ENCODE peak calls at places on chromosomes 4 and X, in four cellular contexts. A is activated naive CD4-positive, alpha-beta T cell treated with anti-CD3 and anti-CD28 coated beads, Interleukin-2, amount 50 U/mL, for 16 hours; G is activated CD4-positive, alpha-beta T cell treated with anti-CD3 and anti-CD28 coated beads, Interleukin-2, amount 50 U/mL, for 24 hours; T is fibroblast of lung. P is an unnamed sample.

GRCh38 chrX:12949205-12949926 is 25.5 kb upstream of the TMSB4X start:
- DNase-seq in A (no peak), G (no peak), T (no peak), P (peak)

GRCh38 chr4:145936142-145937020 is 2.2 kb downstream of the ZNF827 start:
- DNase-seq in A (peak), G (peak), T (peak), P (no peak)

GRCh38 chr4:7842384-7843279 is 97.0 kb downstream of the AFAP1 start:
- DNase-seq in A (no peak), G (no peak), T (peak), P (peak)

GRCh38 chr4:66591968-66592367 is 921.7 kb upstream of the EPHA5 start:
- DNase-seq in A (no peak), G (no peak), T (no peak), P (no peak)

GRCh38 chr4:101953949-101954348 is 163.4 kb downstream of the BANK1 start:
- DNase-seq in A (no peak), G (no peak), T (peak), P (peak)

GRCh38 chrX:150148749-150149672 is 210.7 kb upstream of the EOLA2 start:
- DNase-seq in A (no peak), G (no peak), T (no peak), P (no peak)

GRCh38 chrX:134749651-134750450 is 91.6 kb upstream of the PLAC1 start:
- DNase-seq in A (no peak), G (no peak), T (peak), P (no peak)

GRCh38 chr4:22668301-22668700 is 24.4 kb upstream of the GBA3 start:
- DNase-seq in A (no peak), G (no peak), T (peak), P (peak)

GRCh38 chr4:35820026-35820425 is 424.3 kb downstream of the ARAP2 start:
- DNase-seq in A (no peak), G (no peak), T (no peak), P (no peak)

GRCh38 chrX:134969726-134970125 is 21.1 kb upstream of the SMIM10 start:
- DNase-seq in A (no peak), G (no peak), T (peak), P (no peak)

GRCh38 chrX:13015536-13016236 is 28.7 kb downstream of the FAM9C start:
- DNase-seq in A (no peak), G (no peak), T (no peak), P (no peak)

GRCh38 chr4:162506253-162506652 is 342.5 kb upstream of the FSTL5 start:
- DNase-seq in A (no peak), G (no peak), T (no peak), P (peak)

GRCh38 chr4:6746721-6747689 is 31.0 kb downstream of the BLOC1S4 start:
- DNase-seq in A (no peak), G (no peak), T (no peak), P (no peak)

GRCh38 chr4:47631161-47631560 is 146.1 kb downstream of the ATP10D start:
- DNase-seq in A (no peak), G (no peak), T (no peak), P (no peak)

GRCh38 chr4:42555828-42556227 is 101.1 kb downstream of the ATP8A1 start:
- DNase-seq in A (no peak), G (no peak), T (peak), P (no peak)

GRCh38 chr4:121256887-121257426 is 92.8 kb upstream of the TNIP3 start:
- DNase-seq in A (peak), G (no peak), T (no peak), P (peak)

GRCh38 chr4:69057620-69058409 is 38.5 kb upstream of the UGT2B7 start:
- DNase-seq in A (no peak), G (no peak), T (peak), P (peak)

GRCh38 chr4:139171878-139172691 is 4.9 kb downstream of the ELF2 start:
- DNase-seq in A (no peak), G (no peak), T (peak), P (no peak)

GRCh38 chrX:40644175-40644574 is 3.2 kb downstream of the CXorf38 start:
- DNase-seq in A (no peak), G (no peak), T (peak), P (no peak)

GRCh38 chr4:164621886-164622521 is 131.9 kb upstream of the SMIM31 start:
- DNase-seq in A (no peak), G (no peak), T (no peak), P (no peak)

GRCh38 chr4:9983211-9983610 is 38.1 kb downstream of the SLC2A9 start:
- DNase-seq in A (no peak), G (no peak), T (no peak), P (no peak)